ENCODE peak calls at places on chromosomes 6 and 20, in eight cellular contexts. V is iPS DF 6.9; D is mesendoderm; J is fibroblast of mammary gland; G is CD8-positive, alpha-beta T cell; I is lung; T is SK-N-SH; L is endodermal cell. Y is an unnamed sample.

GRCh38 chr20:41335591-41335990 is 5.0 kb upstream of the LPIN3 start:
- DNase-seq in V (no peak), D (no peak), J (no peak), G (no peak), I (no peak), T (no peak), L (no peak), Y (no peak)

GRCh38 chr6:146968041-146968760 is 236.0 kb upstream of the STXBP5 start:
- DNase-seq in V (no peak), D (no peak), J (peak; percentile 92), G (no peak), I (no peak), T (peak; percentile 39), L (no peak), Y (peak; percentile 92)

GRCh38 chr20:24588725-24589340 is 119.4 kb downstream of the SYNDIG1 start:
- DNase-seq in V (no peak), D (no peak), J (no peak), G (no peak), I (no peak), T (peak; percentile 47), L (no peak), Y (no peak)

GRCh38 chr6:25874118-25874517 is at the start of gene SLC17A3:
- DNase-seq in V (no peak), D (no peak), J (no peak), G (no peak), I (no peak), T (no peak), L (no peak), Y (no peak)

GRCh38 chr20:57471496-57472210 is 53.3 kb downstream of the CTCFL start:
- DNase-seq in V (no peak), D (no peak), J (no peak), G (no peak), I (no peak), T (no peak), L (no peak), Y (no peak)

GRCh38 chr6:118980063-118980462 is 45.1 kb upstream of the MCM9 start:
- DNase-seq in V (no peak), D (peak; percentile 13), J (peak; percentile 62), G (no peak), I (peak; percentile 57), T (no peak), L (no peak), Y (peak; percentile 36)

GRCh38 chr6:99940582-99940981 is 53.4 kb downstream of the MCHR2 start:
- DNase-seq in V (no peak), D (peak; percentile 33), J (no peak), G (no peak), I (no peak), T (no peak), L (peak; percentile 58), Y (no peak)

GRCh38 chr6:99609839-99610489 is 3.3 kb downstream of the PRDM13 start:
- DNase-seq in V (no peak), D (no peak), J (no peak), G (no peak), I (no peak), T (no peak), L (no peak), Y (no peak)

GRCh38 chr20:9989066-9989724 is 45.6 kb upstream of the ANKEF1 start:
- DNase-seq in V (no peak), D (no peak), J (peak; percentile 83), G (no peak), I (no peak), T (no peak), L (no peak), Y (peak; percentile 79)

GRCh38 chr6:106318061-106318460 is 7.5 kb downstream of the ATG5 start:
- DNase-seq in V (no peak), D (no peak), J (no peak), G (no peak), I (no peak), T (no peak), L (no peak), Y (no peak)

GRCh38 chr6:11536795-11537194 is 754 bp upstream of the TMEM170B start:
- DNase-seq in V (no peak), D (peak; percentile 50), J (no peak), G (no peak), I (no peak), T (peak; percentile 10), L (peak; percentile 81), Y (no peak)
- H3K4me3 ChIP-seq in V (peak overlapping the region; percentile 91), D (no peak overlapping the region), J (peak overlapping the region; percentile 47), G (peak overlapping the region; percentile 85), I (no peak overlapping the region), T (peak overlapping the region; percentile 93), L (peak overlapping the region; percentile 83), Y (peak overlapping the region; percentile 56)

GRCh38 chr6:169253341-169253740 is 305 bp downstream of the THBS2 start:
- DNase-seq in V (no peak), D (no peak), J (no peak), G (no peak), I (no peak), T (no peak), L (no peak), Y (no peak)

GRCh38 chr6:169253745-169254238 is at the start of gene THBS2:
- DNase-seq in V (no peak), D (peak; percentile 35), J (peak; percentile 99), G (no peak), I (no peak), T (no peak), L (peak; percentile 65), Y (peak; percentile 44)

GRCh38 chr6:169251822-169252804 is 1.5 kb downstream of the THBS2 start:
- DNase-seq in V (no peak), D (peak; percentile 42), J (no peak), G (no peak), I (no peak), T (no peak), L (peak; percentile 75), Y (no peak)

GRCh38 chr6:169251371-169251802 is 2.3 kb downstream of the THBS2 start:
- DNase-seq in V (no peak), D (no peak), J (no peak), G (no peak), I (no peak), T (no peak), L (peak; percentile 59), Y (no peak)

DNA sequence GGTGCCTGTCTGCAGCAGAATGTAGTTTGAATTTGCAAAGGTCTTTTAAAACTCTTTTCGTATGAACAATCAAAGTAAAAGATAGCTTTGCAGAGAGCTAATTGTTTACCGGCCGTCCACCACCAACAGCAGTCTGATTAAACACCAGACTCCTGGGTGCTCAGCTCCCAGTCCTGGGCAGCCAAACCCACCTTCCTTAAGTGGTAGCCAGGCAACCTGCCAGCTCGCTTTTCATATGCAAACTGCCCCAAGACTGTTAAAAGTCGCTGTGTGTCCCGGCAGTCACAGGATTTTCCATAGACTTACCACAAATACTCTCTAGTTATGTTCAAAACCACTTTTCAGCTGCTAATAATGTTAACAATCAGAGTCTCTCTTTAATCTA is 849 bp downstream of the THBS2 start:
- DNase-seq in V (no peak), D (peak; percentile 28), J (no peak), G (no peak), I (no peak), T (no peak), L (peak; percentile 76), Y (no peak)
- H3K4me3 ChIP-seq in V (peak overlapping the region; percentile 6), D (no peak overlapping the region), J (peak overlapping the region; percentile 97), G (no peak overlapping the region), I (no peak overlapping the region), T (peak overlapping the region; percentile 51), L (peak overlapping the region; percentile 8), Y (peak overlapping the region; percentile 35)

DNA sequence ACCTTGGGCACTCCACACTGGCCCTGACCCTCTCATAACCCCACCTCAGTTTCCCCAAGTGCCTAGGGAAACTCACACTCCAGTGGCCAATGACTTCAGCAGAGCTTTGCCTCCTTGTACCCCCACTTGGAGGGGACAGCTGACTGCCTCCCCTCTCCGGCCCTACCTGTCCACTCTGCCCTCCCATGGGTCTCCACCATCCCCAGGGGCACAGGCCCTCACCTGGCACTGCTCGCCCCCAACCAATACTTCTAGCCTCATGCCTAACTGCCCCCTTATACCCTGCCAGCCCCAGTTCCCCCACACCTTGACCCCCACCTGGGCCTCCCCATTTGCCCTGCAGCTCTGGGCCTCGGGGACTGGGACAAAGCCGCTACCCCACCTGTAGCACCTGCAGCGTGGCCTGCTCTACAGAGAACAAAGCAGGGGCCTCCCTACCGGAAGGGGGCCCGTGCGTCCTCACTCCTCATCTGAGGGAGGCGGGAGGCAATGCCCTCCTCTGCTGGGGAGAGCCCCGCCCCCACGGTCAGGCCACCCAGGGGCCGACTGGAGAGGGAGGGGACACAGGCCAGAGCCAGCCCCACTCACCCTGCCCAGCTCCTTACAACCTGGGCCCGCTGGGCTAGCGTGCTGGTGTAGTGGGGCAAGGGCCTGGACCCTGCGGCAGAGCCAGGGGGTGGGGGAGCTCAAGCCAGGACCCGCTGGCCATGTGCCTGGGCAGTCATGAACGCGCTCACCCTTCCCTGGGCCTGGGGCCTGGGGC is 8.2 kb downstream of the LAMA5 start:
- DNase-seq in V (no peak), D (no peak), J (no peak), G (no peak), I (no peak), T (no peak), L (peak; percentile 51), Y (no peak)
- H3K4me3 ChIP-seq in V (no peak overlapping the region), D (no peak overlapping the region), J (no peak overlapping the region), G (no peak overlapping the region), I (no peak overlapping the region), T (no peak overlapping the region), L (no peak overlapping the region), Y (no peak overlapping the region)

DNA sequence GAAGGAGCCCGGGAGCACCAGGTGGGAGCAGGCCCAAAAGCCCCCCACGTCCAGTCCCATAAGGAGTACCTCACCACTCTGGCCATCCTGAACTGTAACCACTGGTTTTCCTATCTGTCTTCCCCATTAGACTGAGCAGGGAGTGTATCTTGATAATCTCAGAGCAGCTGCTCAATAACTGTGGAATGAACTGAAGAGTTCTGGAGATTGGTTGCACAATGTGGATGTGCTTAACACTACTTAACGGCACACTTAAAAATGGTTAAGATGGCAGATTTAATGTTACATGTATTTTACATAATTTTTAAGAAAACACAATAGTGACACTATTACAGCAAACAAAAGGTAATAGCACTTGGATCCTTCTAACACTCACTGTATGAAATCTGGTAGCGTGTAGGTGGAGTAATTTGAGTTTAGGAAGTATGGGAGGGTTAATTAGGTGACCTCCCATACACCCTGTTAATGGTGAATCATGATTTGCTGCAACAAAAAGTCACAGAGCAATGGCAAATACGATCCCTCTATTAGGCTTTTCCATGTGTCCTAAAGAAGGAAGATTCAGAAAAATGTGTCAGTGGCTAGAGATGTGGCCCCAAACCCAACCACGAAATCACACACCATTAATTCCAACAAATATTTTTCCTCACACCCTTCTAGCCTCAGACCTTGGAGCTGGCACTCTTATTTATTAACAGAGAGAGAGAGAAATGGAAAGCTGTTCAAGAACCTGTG is 18.4 kb downstream of the TRAM2 start:
- DNase-seq in V (no peak), D (no peak), J (peak; percentile 50), G (no peak), I (no peak), T (no peak), L (no peak), Y (no peak)
- H3K4me3 ChIP-seq in V (no peak overlapping the region), D (no peak overlapping the region), J (no peak overlapping the region), G (no peak overlapping the region), I (no peak overlapping the region), T (no peak overlapping the region), L (no peak overlapping the region), Y (no peak overlapping the region)

GRCh38 chr6:5439749-5440148 is 178.4 kb downstream of the FARS2 start:
- DNase-seq in V (no peak), D (no peak), J (no peak), G (no peak), I (no peak), T (no peak), L (no peak), Y (peak; percentile 26)
- H3K4me3 ChIP-seq in V (no peak overlapping the region), D (no peak overlapping the region), J (no peak overlapping the region), G (no peak overlapping the region), I (no peak overlapping the region), T (no peak overlapping the region), L (no peak overlapping the region), Y (no peak overlapping the region)

Y was measured in bronchial epithelial cell.